ENCODE peak calls at places on chromosomes 13 and 19, in eight cellular contexts. S is H4; U is amniotic stem cell; M is smooth muscle cell of the brain vasculature; B is left colon; F is GDM1; P is stimulated activated CD8-positive, alpha-beta memory T cell treated with anti-CD3 and anti-CD28 coated beads, Interleukin-7, amount 100 ng/mL, for 24 hours; C is GM18507. O is an unnamed sample.

GRCh38 chr13:110560606-110561334 is 752 bp downstream of the RAB20 start:
- DNase-seq in S (no peak), U (no peak), M (no peak), B (peak; percentile 22), F (no peak), P (no peak), C (no peak), O (peak; percentile 28)

GRCh38 chr19:45442927-45443461 is 19.3 kb upstream of the ERCC1 start:
- DNase-seq in S (no peak), U (no peak), M (no peak), B (peak; percentile 64), F (peak; percentile 70), P (no peak), C (no peak), O (peak; percentile 99)

GRCh38 chr13:49629947-49630346 is 1.6 kb downstream of the ARL11 start:
- DNase-seq in S (no peak), U (no peak), M (no peak), B (no peak), F (no peak), P (no peak), C (no peak), O (no peak)

GRCh38 chr13:32284927-32285632 is 30.1 kb downstream of the ZAR1L start:
- DNase-seq in S (peak; percentile 57), U (no peak), M (peak; percentile 59), B (no peak), F (no peak), P (no peak), C (no peak), O (no peak)

GRCh38 chr19:52601025-52601973 is 31.2 kb downstream of the ZNF701 start:
- DNase-seq in S (peak; percentile 83), U (peak; percentile 91), M (peak; percentile 54), B (peak; percentile 94), F (peak; percentile 74), P (peak; percentile 91), C (peak; percentile 62), O (peak; percentile 85)

GRCh38 chr19:900302-901111 is 7.2 kb downstream of the RNU6-9 start:
- DNase-seq in S (no peak), U (no peak), M (no peak), B (no peak), F (no peak), P (no peak), C (no peak), O (no peak)

GRCh38 chr19:40147693-40148347 is 43.4 kb upstream of the MAP3K10 start:
- DNase-seq in S (peak; percentile 63), U (peak; percentile 63), M (no peak), B (no peak), F (peak; percentile 40), P (no peak), C (no peak), O (peak; percentile 97)

GRCh38 chr13:110361365-110361911 is 54.4 kb downstream of the COL4A2 start:
- DNase-seq in S (no peak), U (no peak), M (peak; percentile 88), B (peak; percentile 59), F (no peak), P (no peak), C (no peak), O (no peak)

GRCh38 chr19:9981406-9982260 is 28.7 kb downstream of the COL5A3 start:
- DNase-seq in S (no peak), U (no peak), M (no peak), B (no peak), F (no peak), P (no peak), C (no peak), O (no peak)

GRCh38 chr19:1113278-1113985 is 9.6 kb downstream of the GPX4 start:
- DNase-seq in S (peak; percentile 66), U (peak; percentile 85), M (peak; percentile 89), B (peak; percentile 97), F (peak; percentile 41), P (peak; percentile 70), C (peak; percentile 93), O (peak; percentile 86)